ENCODE peak calls at places on chromosomes 1 and 21, in eight cellular contexts. W, R, T, O, S, Y, P and X are unnamed samples.

GRCh38 chr1:88610687-88611086 is 73.4 kb upstream of the PKN2 start:
- DNase-seq in P (no peak), T (no peak), S (no peak), O (no peak), R (no peak), W (no peak), Y (no peak), X (no peak)

GRCh38 chr1:55128418-55128817 is 86.7 kb downstream of the USP24 start:
- DNase-seq in Y (no peak), R (no peak), P (no peak), W (no peak), S (no peak), T (no peak), O (no peak), X (no peak)

GRCh38 chr21:31974454-31974985 is 101.7 kb downstream of the HUNK start:
- DNase-seq in R (no peak), O (no peak), P (no peak), W (no peak), T (peak; percentile 94), Y (no peak), S (no peak), X (no peak)

GRCh38 chr1:23384312-23385058 is 14.8 kb upstream of the ZNF436 start:
- DNase-seq in S (no peak), W (no peak), O (peak; percentile 69), T (no peak), P (no peak), R (no peak), Y (no peak), X (no peak)

GRCh38 chr1:15008783-15009709 is 144.5 kb upstream of the TMEM51 start:
- DNase-seq in Y (no peak), O (no peak), P (no peak), W (no peak), R (no peak), S (no peak), T (no peak), X (no peak)

GRCh38 chr1:15151377-15151806 is 2.2 kb upstream of the TMEM51 start:
- DNase-seq in Y (no peak), R (no peak), S (no peak), T (no peak), P (peak; percentile 21), O (no peak), W (no peak), X (no peak)

GRCh38 chr1:39896909-39897685 is 4.6 kb downstream of the MYCL start:
- DNase-seq in Y (no peak), S (no peak), P (peak; percentile 74), W (no peak), O (peak; percentile 60), R (no peak), T (no peak), X (no peak)

GRCh38 chr1:172761581-172762025 is 102.7 kb downstream of the FASLG start:
- DNase-seq in S (no peak), Y (no peak), P (no peak), T (no peak), W (no peak), O (peak; percentile 63), R (no peak), X (no peak)

GRCh38 chr21:45937721-45938452 is 43.7 kb upstream of the COL6A1 start:
- DNase-seq in O (no peak), T (peak; percentile 89), P (peak; percentile 89), W (no peak), Y (no peak), R (no peak), S (no peak), X (no peak)